ENCODE peak calls at places on chromosome 22, in four cellular contexts. One of them, this sample, is unnamed.

GRCh38 chr22:29245626-29246385 is 22.0 kb downstream of the RHBDD3 start:
- DNase-seq in GM12878: no peak
- DNase-seq in K562: peak; percentile 66
- DNase-seq in HepG2: peak; percentile 62
- DNase-seq in this sample: peak; percentile 80

GRCh38 chr22:37255558-37256006 is 11.5 kb upstream of the RAC2 start:
- DNase-seq in K562: no peak
- DNase-seq in HepG2: no peak
- DNase-seq in GM12878: no peak
- DNase-seq in this sample: no peak

GRCh38 chr22:38788417-38788816 is 5.5 kb downstream of the DNAL4 start:
- DNase-seq in HepG2: no peak
- DNase-seq in K562: peak; percentile 56
- DNase-seq in GM12878: no peak
- DNase-seq in this sample: no peak

GRCh38 chr22:37675930-37676571 is 615 bp downstream of the LGALS1 start:
- DNase-seq in K562: peak; percentile 57
- DNase-seq in HepG2: no peak
- DNase-seq in GM12878: no peak
- DNase-seq in this sample: no peak

GRCh38 chr22:32801436-32802290 is at the start of gene TIMP3:
- DNase-seq in K562: peak; percentile 31
- DNase-seq in GM12878: no peak
- DNase-seq in HepG2: no peak
- DNase-seq in this sample: peak; percentile 87

GRCh38 chr22:35634981-35635540 is 13.2 kb upstream of the APOL6 start:
- DNase-seq in K562: peak; percentile 23
- DNase-seq in HepG2: no peak
- DNase-seq in GM12878: no peak
- DNase-seq in this sample: no peak

GRCh38 chr22:37260939-37261338 is 16.9 kb upstream of the RAC2 start:
- DNase-seq in HepG2: peak; percentile 25
- DNase-seq in K562: peak; percentile 73
- DNase-seq in GM12878: no peak
- DNase-seq in this sample: peak; percentile 74

GRCh38 chr22:36546092-36546804 is 17.3 kb upstream of the EIF3D start:
- DNase-seq in HepG2: peak; percentile 48
- DNase-seq in K562: peak; percentile 75
- DNase-seq in GM12878: no peak
- DNase-seq in this sample: peak; percentile 79

GRCh38 chr22:18148508-18148965 is 1.4 kb upstream of the USP18 start:
- DNase-seq in GM12878: no peak
- DNase-seq in K562: no peak
- DNase-seq in HepG2: peak; percentile 94
- DNase-seq in this sample: no peak

GRCh38 chr22:46728470-46728869 is 9.6 kb downstream of the CERK start:
- DNase-seq in HepG2: no peak
- DNase-seq in K562: no peak
- DNase-seq in GM12878: no peak
- DNase-seq in this sample: no peak
- TF ChIP-seq ETV6 in HepG2: no peak
- TF ChIP-seq ETV6 in K562: no peak
- TF ChIP-seq ETV6 in GM12878: no peak
- TF ChIP-seq ETV6 in this sample: no peak

GRCh38 chr22:49941507-49942316 is 18.9 kb upstream of the PIM3 start:
- DNase-seq in GM12878: no peak
- DNase-seq in K562: no peak
- DNase-seq in HepG2: no peak
- DNase-seq in this sample: no peak

GRCh38 chr22:49944399-49944891 is 16.1 kb upstream of the PIM3 start:
- DNase-seq in K562: no peak
- DNase-seq in GM12878: no peak
- DNase-seq in HepG2: no peak
- DNase-seq in this sample: no peak

GRCh38 chr22:49943771-49944398 is 16.7 kb upstream of the PIM3 start:
- DNase-seq in HepG2: no peak
- DNase-seq in GM12878: no peak
- DNase-seq in K562: no peak
- DNase-seq in this sample: no peak

GRCh38 chr22:49943405-49943765 is 17.2 kb upstream of the PIM3 start:
- DNase-seq in GM12878: no peak
- DNase-seq in HepG2: no peak
- DNase-seq in K562: no peak
- DNase-seq in this sample: no peak

GRCh38 chr22:49942565-49943404 is 17.8 kb upstream of the PIM3 start:
- DNase-seq in HepG2: peak; percentile 92
- DNase-seq in GM12878: no peak
- DNase-seq in K562: no peak
- DNase-seq in this sample: no peak
- TF ChIP-seq ETV6 in HepG2: no peak
- TF ChIP-seq ETV6 in GM12878: no peak
- TF ChIP-seq ETV6 in K562: no peak
- TF ChIP-seq ETV6 in this sample: no peak

DNA sequence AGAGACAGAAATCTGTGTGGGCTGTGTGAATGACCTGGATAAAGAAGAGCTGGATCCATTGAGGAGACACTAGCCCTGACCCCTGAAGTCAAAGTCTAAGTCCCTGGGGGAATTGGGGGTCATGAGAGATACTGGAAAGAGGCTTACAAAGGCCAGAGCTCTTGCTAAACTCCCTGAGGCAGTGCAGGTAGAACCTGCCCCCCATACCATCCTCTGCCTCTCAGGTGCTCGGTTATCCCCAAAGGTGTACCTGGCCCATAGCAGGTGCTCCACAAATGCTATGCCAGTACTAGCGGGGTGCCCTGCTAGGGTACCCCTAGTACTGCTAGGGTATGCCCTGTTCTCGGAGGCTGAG is 19.1 kb upstream of the SCARF2 start:
- DNase-seq in HepG2: no peak
- DNase-seq in K562: no peak
- DNase-seq in GM12878: no peak
- DNase-seq in this sample: no peak
- TF ChIP-seq ETV6 in HepG2: no peak
- TF ChIP-seq ETV6 in K562: no peak
- TF ChIP-seq ETV6 in GM12878: no peak
- TF ChIP-seq ETV6 in this sample: no peak

DNA sequence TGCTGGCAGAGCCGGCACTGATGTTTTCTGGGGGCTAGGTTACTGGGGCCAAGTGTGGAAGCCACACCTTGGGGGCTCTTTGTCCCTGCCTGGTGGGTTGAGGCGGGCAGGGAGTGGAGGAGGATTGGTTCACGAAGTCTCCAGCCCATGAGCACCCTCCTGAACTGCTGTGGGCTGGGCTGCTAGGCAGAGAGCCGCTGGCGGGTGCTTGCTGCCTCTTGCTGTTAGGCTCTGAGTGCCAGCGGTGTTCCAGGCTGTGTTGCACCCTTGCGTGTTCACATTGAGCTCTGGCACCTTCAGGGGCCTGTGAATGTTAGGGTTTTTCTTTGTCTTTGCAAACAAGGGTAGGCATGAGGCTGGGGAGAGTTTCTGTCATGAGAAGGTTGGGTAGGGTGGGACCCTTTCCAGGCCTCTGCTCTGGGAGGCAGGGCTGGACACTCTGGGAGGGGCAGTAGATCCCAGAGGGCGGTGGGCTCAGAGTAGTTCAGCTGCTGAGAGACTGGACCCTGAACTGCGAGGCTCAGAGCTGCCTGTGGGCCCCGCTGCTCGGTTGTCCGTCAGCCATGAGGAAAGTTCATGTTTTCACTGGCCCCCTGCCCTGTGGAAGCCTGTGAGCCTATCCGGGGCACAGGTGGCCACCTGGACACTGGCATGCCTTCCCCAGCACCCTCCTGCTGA is 24.0 kb upstream of the TMEM191C start:
- DNase-seq in GM12878: no peak
- DNase-seq in HepG2: no peak
- DNase-seq in K562: no peak
- DNase-seq in this sample: peak; percentile 17
- TF ChIP-seq ETV6 in GM12878: no peak
- TF ChIP-seq ETV6 in HepG2: no peak
- TF ChIP-seq ETV6 in K562: no peak
- TF ChIP-seq ETV6 in this sample: no peak

DNA sequence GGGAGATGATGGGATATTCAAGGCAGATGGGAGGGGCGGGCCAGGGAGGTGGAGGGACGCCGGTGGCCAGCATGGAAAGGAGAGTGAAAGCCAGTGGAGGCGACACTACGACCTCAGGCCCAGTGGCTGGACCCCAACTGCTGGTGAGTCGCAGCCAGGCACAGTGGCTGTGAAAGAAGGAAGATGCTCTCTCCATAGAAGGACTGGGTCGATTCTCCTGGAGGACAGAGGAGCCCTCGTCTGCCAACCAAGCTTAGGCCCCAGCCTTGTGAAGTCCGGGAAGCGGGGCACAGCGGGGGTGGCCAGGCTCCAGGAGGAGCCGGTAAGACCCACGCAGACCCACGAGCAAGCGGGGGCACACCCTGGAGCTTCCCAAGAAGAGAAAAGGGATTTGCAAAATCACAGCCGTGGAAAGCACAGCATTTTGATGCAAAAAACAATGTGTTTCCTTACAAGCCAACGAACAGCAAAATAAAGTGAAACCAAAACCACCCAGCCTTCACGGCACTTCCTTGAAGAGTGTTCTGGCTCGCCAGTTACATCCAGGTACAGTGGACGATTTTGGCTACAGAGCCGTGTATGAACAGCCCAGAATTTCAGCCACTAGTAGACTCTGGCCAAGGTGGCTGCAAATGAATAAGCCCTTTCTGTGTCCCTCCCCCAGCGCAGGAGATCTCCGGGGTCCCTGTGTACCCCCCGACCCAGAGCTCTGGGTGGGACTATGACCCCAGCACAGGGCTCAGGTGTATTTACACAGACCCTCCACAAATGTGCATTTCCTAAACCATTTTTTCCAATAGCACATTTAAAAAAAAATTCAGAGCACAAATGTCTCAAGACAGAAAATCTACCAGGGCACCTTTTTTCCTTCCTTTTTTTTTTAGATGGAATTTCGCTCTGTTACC is 96.9 kb downstream of the TRMU start:
- DNase-seq in K562: no peak
- DNase-seq in HepG2: no peak
- DNase-seq in GM12878: no peak
- DNase-seq in this sample: no peak
- TF ChIP-seq ETV6 in K562: no peak
- TF ChIP-seq ETV6 in HepG2: no peak
- TF ChIP-seq ETV6 in GM12878: no peak
- TF ChIP-seq ETV6 in this sample: no peak

DNA sequence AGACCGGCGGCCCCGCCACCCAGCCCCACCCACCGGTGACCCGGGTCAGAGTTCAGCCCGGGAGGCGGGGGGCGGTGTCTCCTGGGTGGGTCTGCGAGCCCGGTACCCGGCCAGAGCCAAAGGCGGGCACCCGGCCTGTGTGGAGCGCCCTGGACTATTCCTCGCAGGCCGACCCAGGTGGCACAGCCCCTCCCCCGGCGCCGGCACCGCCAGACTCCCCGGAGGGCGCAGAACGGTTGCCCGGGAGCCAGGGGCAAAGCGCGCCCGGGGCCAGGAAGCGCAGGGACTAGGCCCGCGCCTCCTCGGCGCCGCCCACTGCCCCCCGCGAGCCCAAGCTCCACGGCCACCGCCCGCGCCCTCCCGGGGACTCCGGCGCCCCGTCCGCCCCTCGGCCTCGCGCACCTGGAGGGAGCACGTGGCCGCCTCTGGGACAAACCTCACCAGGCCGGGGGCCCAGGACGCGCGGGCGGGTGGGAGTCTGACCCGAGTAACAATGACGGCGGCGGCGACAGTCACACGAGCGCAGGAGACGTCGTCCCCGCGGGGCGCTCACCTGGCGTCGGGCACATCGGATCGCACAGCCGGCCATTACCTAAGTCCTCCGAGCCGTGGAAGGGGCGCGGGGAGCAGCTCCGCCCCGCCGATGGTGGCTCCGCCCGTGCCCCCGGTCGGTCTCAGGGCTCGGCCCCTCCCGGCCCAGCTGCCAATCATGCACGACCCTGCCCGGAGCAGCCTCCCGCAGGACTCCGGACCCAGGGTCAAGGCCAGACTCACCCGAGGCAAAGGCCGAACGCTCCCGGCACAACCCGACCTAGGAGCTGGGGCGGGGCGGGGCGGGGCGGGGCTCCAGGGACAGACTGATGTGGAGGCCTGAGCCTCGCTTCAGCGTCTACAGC is 7.5 kb downstream of the PLXNB2 start:
- DNase-seq in GM12878: no peak
- DNase-seq in HepG2: no peak
- DNase-seq in K562: no peak
- DNase-seq in this sample: peak; percentile 85
- TF ChIP-seq ETV6 in GM12878: no peak
- TF ChIP-seq ETV6 in HepG2: no peak
- TF ChIP-seq ETV6 in K562: no peak
- TF ChIP-seq ETV6 in this sample: peak; percentile 52

DNA sequence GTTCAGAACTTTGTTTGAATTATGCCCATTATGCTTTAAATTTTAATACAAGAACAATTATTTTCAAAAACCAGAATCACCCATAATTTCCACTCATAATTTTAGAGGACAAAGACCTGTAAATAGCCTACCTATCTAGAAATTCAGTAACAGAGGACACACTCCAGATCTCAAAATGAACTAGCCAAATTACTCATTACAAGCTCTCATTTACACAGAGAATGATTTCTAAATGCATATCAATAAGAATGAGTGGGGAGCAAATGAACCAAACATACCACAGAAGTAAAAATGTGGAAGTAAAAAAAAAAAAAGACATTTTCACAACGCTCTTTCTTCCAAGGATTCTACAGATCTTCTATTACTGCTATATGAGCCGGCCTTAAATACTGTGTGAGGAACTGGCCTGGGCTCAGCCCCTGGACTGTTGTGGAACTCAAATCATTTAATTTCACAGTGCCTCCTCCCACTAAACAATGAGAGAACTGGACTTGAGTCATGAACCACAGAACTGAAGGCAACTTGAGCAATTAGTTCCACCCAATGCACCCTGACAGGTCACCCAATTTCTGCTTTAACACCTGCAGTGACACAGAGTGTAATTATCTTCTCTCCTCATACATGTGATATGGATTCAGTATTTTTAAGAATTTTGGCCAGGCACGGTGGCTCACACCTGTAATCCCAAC is 8.0 kb downstream of the MRTFA start:
- DNase-seq in K562: no peak
- DNase-seq in HepG2: no peak
- DNase-seq in GM12878: peak; percentile 57
- DNase-seq in this sample: no peak
- TF ChIP-seq ETV6 in K562: no peak
- TF ChIP-seq ETV6 in HepG2: no peak
- TF ChIP-seq ETV6 in GM12878: no peak
- TF ChIP-seq ETV6 in this sample: no peak

GRCh38 chr22:27989758-27990450 is 70.8 kb upstream of the PITPNB start:
- DNase-seq in GM12878: no peak
- DNase-seq in K562: no peak
- DNase-seq in HepG2: no peak
- DNase-seq in this sample: no peak
- TF ChIP-seq ETV6 in GM12878: no peak
- TF ChIP-seq ETV6 in K562: no peak
- TF ChIP-seq ETV6 in HepG2: no peak
- TF ChIP-seq ETV6 in this sample: no peak